ENCODE peak calls at places on chromosomes 6 and 20, in ten cellular contexts. W is cardiac muscle cell; L is PC-9; A is lung; U is aorta; M is SJSA1; V is stomach; G is psoas muscle; N is suprapubic skin; Z is naive thymus-derived CD4-positive, alpha-beta T cell. P is an unnamed sample. For H3K4me1, the result is how much of the 10 kb centered on the place peaks cover.

GRCh38 chr6:108627692-108628565 is 67.2 kb downstream of the FOXO3 start:
- DNase-seq in A (no peak), G (no peak), V (no peak), U (no peak), M (no peak), W (no peak), Z (no peak), N (no peak), L (no peak), P (no peak)

GRCh38 chr6:2378891-2379652 is 133.7 kb upstream of the GMDS start:
- DNase-seq in L (peak), N (no peak), A (no peak), M (peak), W (no peak), Z (no peak), U (no peak), V (no peak), G (no peak), P (no peak)

GRCh38 chr20:59403261-59403961 is 103.0 kb downstream of the EDN3 start:
- DNase-seq in W (peak), V (peak), G (peak), M (peak), L (no peak), U (no peak), Z (peak), N (no peak), A (no peak), P (peak)

GRCh38 chr20:19045366-19045765 is 167.1 kb upstream of the SLC24A3 start:
- DNase-seq in Z (no peak), M (no peak), U (no peak), V (no peak), A (no peak), W (no peak), L (no peak), G (no peak), N (no peak), P (no peak)

GRCh38 chr20:24890286-24890685 is 58.8 kb upstream of the CST7 start:
- DNase-seq in U (no peak), L (no peak), N (no peak), G (no peak), V (no peak), M (no peak), Z (no peak), A (no peak), W (no peak), P (no peak)

GRCh38 chr6:108673602-108674001 is 112.9 kb downstream of the FOXO3 start:
- DNase-seq in N (no peak), M (no peak), L (peak), U (no peak), V (peak), G (no peak), W (no peak), Z (no peak), A (no peak), P (no peak)

GRCh38 chr6:37209461-37210205 is 39.7 kb downstream of the PIM1 start:
- DNase-seq in A (no peak), M (no peak), L (no peak), Z (peak), W (no peak), N (no peak), U (no peak), G (no peak), V (no peak), P (peak)

GRCh38 chr6:132414332-132414731 is 13.1 kb upstream of the MOXD1 start:
- DNase-seq in A (no peak), M (no peak), U (no peak), W (no peak), V (no peak), G (no peak), N (no peak), L (no peak), Z (no peak), P (no peak)

GRCh38 chr20:46230811-46231282 is 77.5 kb downstream of the CDH22 start:
- DNase-seq in A (no peak), U (no peak), Z (no peak), W (peak), V (no peak), M (no peak), L (no peak), N (no peak), G (no peak), P (peak)

GRCh38 chr6:81734081-81734480 is 18.4 kb downstream of the TENT5A start:
- DNase-seq in N (no peak), W (no peak), Z (no peak), A (no peak), U (no peak), V (no peak), M (no peak), L (no peak), G (no peak), P (no peak)

GRCh38 chr20:4898282-4898681 is 103.0 kb downstream of the SLC23A2 start:
- DNase-seq in W (no peak), N (no peak), V (peak), Z (no peak), U (peak), A (peak), G (peak), L (peak), M (no peak), P (peak)

GRCh38 chr6:161272600-161273355 is 1.1 kb downstream of the AGPAT4 start:
- DNase-seq in M (peak), A (no peak), N (no peak), W (peak), Z (no peak), L (no peak), V (no peak), U (no peak), G (no peak), P (peak)

GRCh38 chr6:93675856-93676255 is 256.5 kb upstream of the EPHA7 start:
- DNase-seq in L (no peak), N (no peak), V (no peak), W (no peak), Z (no peak), G (no peak), M (no peak), A (no peak), U (no peak), P (no peak)

GRCh38 chr6:8888468-8888867 is 453.1 kb upstream of the SLC35B3 start:
- DNase-seq in L (no peak), U (no peak), N (no peak), Z (no peak), W (no peak), M (no peak), V (no peak), G (no peak), A (no peak), P (peak)

GRCh38 chr6:123022980-123023379 is 26.9 kb downstream of the CLVS2 start:
- DNase-seq in W (peak), Z (no peak), V (no peak), A (no peak), U (no peak), M (no peak), L (no peak), N (no peak), G (no peak), P (peak)

GRCh38 chr6:1384549-1385128 is 4.7 kb upstream of the FOXF2 start:
- DNase-seq in G (no peak), A (no peak), U (no peak), L (no peak), M (peak), Z (no peak), W (no peak), V (no peak), N (no peak), P (no peak)

GRCh38 chr6:168189679-168190405 is 110.8 kb upstream of the FRMD1 start:
- DNase-seq in M (no peak), N (peak), L (no peak), U (no peak), V (peak), Z (no peak), G (no peak), W (no peak), A (no peak), P (no peak)

GRCh38 chr20:59165389-59165785 is 1.8 kb downstream of the ZNF831 start:
- DNase-seq in V (no peak), N (no peak), L (no peak), G (no peak), A (no peak), M (no peak), W (no peak), U (no peak), Z (no peak), P (no peak)

GRCh38 chr6:31473780-31474725 is 23.9 kb upstream of the MICB start:
- DNase-seq in V (no peak), W (no peak), A (peak), L (peak), Z (no peak), G (no peak), U (no peak), M (no peak), N (no peak), P (no peak)

GRCh38 chr20:62391165-62392076 is 4.5 kb downstream of the RPS21 start:
- DNase-seq in G (no peak), V (peak), A (no peak), N (no peak), L (no peak), Z (no peak), W (no peak), U (no peak), M (no peak), P (no peak)

GRCh38 chr20:58622671-58623578 is 28.2 kb upstream of the STX16 start:
- DNase-seq in V (no peak), W (no peak), L (no peak), M (no peak), Z (no peak), A (no peak), G (no peak), U (no peak), N (no peak), P (no peak)

GRCh38 chr6:73631849-73632248 is 21.9 kb downstream of the SLC17A5 start:
- DNase-seq in A (no peak), W (no peak), G (no peak), U (no peak), L (no peak), Z (no peak), V (no peak), M (no peak), N (no peak), P (no peak)

GRCh38 chr6:128131566-128131965 is 230.7 kb upstream of the THEMIS start:
- DNase-seq in A (no peak), W (no peak), U (no peak), N (no peak), L (no peak), Z (no peak), G (no peak), M (peak), V (no peak), P (no peak)

GRCh38 chr6:25629202-25629584 is 22.8 kb upstream of the SCGN start:
- DNase-seq in U (no peak), N (no peak), V (no peak), Z (no peak), G (no peak), W (no peak), A (no peak), L (no peak), M (no peak), P (peak)

GRCh38 chr6:38498085-38498484 is 141.6 kb downstream of the BTBD9 start:
- DNase-seq in G (no peak), Z (no peak), V (no peak), A (no peak), L (no peak), W (no peak), M (no peak), U (no peak), N (no peak), P (no peak)

GRCh38 chr6:155314773-155315515 is 660 bp upstream of the TFB1M start:
- DNase-seq in U (peak), N (no peak), W (no peak), V (peak), A (peak), L (peak), M (no peak), G (peak), Z (no peak), P (peak)

GRCh38 chr6:158251565-158251964 is 60.7 kb upstream of the TULP4 start:
- DNase-seq in N (no peak), A (no peak), G (no peak), Z (no peak), M (no peak), V (no peak), W (no peak), L (no peak), U (no peak), P (no peak)

GRCh38 chr6:22236626-22237414 is 60.0 kb downstream of the PRL start:
- DNase-seq in W (no peak), N (no peak), A (no peak), U (no peak), Z (no peak), M (peak), G (no peak), L (peak), V (no peak), P (no peak)

GRCh38 chr6:104595315-104595820 is 264.4 kb downstream of the HACE1 start:
- DNase-seq in G (no peak), L (no peak), V (no peak), Z (no peak), A (no peak), U (no peak), W (no peak), M (no peak), N (no peak), P (no peak)

DNA sequence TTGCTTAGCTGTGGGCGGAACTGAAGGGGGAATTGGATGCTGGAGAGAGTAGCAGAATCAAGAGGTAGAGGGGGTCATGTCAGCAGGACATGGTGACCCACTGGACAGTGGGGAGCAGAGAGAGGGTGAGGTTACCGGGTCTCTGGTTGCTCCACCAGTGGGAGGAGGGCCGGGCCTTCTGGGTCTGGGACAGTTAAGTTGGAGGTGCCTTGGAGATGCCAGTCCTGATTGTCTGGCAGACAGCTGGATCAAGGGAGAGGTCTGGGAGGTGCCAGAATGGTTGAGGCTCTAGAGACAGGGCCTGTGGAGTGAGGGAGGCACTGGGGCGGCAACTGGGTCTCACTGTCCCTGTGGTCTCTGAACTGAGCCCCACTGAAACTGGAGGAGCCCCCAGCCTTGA is 24.6 kb downstream of the MANBAL start:
- DNase-seq in A (no peak), U (peak), G (no peak), Z (no peak), N (peak), M (no peak), W (no peak), L (no peak), V (no peak), P (no peak)
- H3K4me1 ChIP-seq in A (under half), U (under half), G (under half), Z (under half), N (half or more), M (under half), W (under half), L (under half), V (half or more), P (under half)

GRCh38 chr6:90158945-90159344 is 137.7 kb downstream of the BACH2 start:
- DNase-seq in A (no peak), N (no peak), G (no peak), M (no peak), W (no peak), V (no peak), L (no peak), U (no peak), Z (no peak), P (peak)
- H3K4me1 ChIP-seq in A (under half), N (under half), G (under half), M (under half), W (under half), V (under half), L (under half), U (under half), Z (half or more), P (under half)

GRCh38 chr20:49668181-49668877 is 45.3 kb downstream of the B4GALT5 start:
- DNase-seq in U (peak), L (no peak), G (no peak), M (no peak), Z (peak), W (no peak), V (peak), A (no peak), N (no peak), P (no peak)

GRCh38 chr20:49669601-49670189 is 44.0 kb downstream of the B4GALT5 start:
- DNase-seq in N (no peak), A (no peak), M (no peak), W (no peak), L (no peak), G (no peak), U (no peak), Z (no peak), V (no peak), P (no peak)

GRCh38 chr20:49665796-49666195 is 47.9 kb downstream of the B4GALT5 start:
- DNase-seq in N (no peak), G (no peak), M (no peak), W (no peak), Z (no peak), L (no peak), U (no peak), V (no peak), A (no peak), P (no peak)

GRCh38 chr20:49664914-49665313 is 48.8 kb downstream of the B4GALT5 start:
- DNase-seq in M (no peak), W (no peak), A (no peak), Z (no peak), N (no peak), G (no peak), V (no peak), U (no peak), L (no peak), P (no peak)

GRCh38 chr20:49666906-49667305 is 46.8 kb downstream of the B4GALT5 start:
- DNase-seq in L (no peak), A (no peak), N (no peak), W (no peak), U (no peak), M (no peak), G (no peak), Z (no peak), V (no peak), P (no peak)
- H3K4me1 ChIP-seq in L (half or more), A (under half), N (under half), W (under half), U (under half), M (under half), G (half or more), Z (under half), V (half or more), P (under half)

DNA sequence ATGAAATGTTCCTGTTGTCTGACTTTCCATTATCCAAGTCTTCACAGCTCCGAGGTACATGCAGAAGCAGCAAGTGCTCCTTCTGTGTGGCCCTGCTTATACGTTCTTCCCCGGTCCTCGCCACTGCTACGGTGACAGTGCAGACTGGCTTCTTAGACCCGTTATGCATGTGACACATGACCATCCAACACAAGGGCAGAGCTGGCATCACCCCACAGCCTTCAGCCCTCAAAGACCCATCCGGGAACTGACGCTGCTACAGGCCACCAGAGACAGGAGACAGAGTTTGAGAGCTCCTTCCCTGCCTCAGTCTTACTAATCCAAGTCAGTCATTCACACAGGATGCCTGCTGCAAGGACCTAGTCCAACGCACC is 70.4 kb downstream of the TRAM2 start:
- DNase-seq in V (no peak), Z (no peak), W (no peak), U (no peak), A (no peak), G (no peak), M (no peak), N (no peak), L (no peak), P (no peak)
- H3K4me1 ChIP-seq in V (under half), Z (under half), W (under half), U (under half), A (under half), G (under half), M (half or more), N (half or more), L (under half), P (under half)

GRCh38 chr6:170345662-170346061 is 39.1 kb downstream of the FAM120B start:
- DNase-seq in G (no peak), N (no peak), L (no peak), Z (no peak), V (no peak), U (no peak), M (no peak), A (no peak), W (no peak), P (no peak)
- H3K4me1 ChIP-seq in G (under half), N (under half), L (under half), Z (under half), V (under half), U (under half), M (under half), A (under half), W (under half), P (under half)

DNA sequence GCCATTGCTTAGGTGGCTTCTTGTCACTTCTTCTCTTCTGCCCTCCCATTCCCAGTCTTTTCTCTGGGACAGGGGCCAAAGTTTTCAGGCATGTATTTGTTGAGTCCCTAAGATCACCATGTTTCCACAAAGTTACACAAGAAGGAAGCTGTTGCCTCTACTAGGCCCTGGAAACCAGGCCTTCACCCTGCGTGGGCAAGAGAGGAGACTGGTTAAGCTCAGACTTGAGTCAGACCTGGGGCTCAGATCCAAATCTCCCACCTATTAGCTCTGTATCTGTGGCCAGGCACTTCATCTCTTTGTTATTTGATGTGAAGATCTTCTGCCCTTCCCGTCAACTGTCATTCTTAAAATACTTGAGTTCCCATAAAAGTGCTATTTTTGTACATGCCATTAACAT is 154.6 kb downstream of the SASH1 start:
- DNase-seq in A (no peak), G (no peak), L (no peak), N (no peak), U (peak), M (peak), W (no peak), V (no peak), Z (no peak), P (no peak)
- H3K4me1 ChIP-seq in A (under half), G (under half), L (under half), N (half or more), U (under half), M (under half), W (under half), V (under half), Z (under half), P (under half)